ENCODE peak calls at places on chromosome X, in five cellular contexts. S, C, U, T and P are unnamed samples.

GRCh38 chrX:119756926-119757635 is 1.3 kb upstream of the SOWAHD start:
- DNase-seq in T (no peak), S (no peak), U (no peak), C (no peak), P (no peak)

GRCh38 chrX:18457000-18457399 is 31.6 kb downstream of the CDKL5 start:
- DNase-seq in T (no peak), S (no peak), U (no peak), C (no peak), P (no peak)

GRCh38 chrX:155334486-155335316 is at the start of gene CLIC2:
- DNase-seq in S (no peak), T (peak), U (no peak), C (peak), P (no peak)

GRCh38 chrX:53716328-53717088 is 30.0 kb upstream of the HUWE1 start:
- DNase-seq in S (no peak), U (peak), T (peak), C (no peak), P (peak)

GRCh38 chrX:130097507-130098201 is 12.6 kb downstream of the ELF4 start:
- DNase-seq in C (no peak), U (no peak), S (no peak), T (no peak), P (no peak)

GRCh38 chrX:153970398-153971123 is 1.1 kb downstream of the HCFC1 start:
- DNase-seq in S (peak), C (peak), U (no peak), T (peak), P (no peak)

GRCh38 chrX:9318213-9318612 is 146.6 kb upstream of the TBL1X start:
- DNase-seq in T (no peak), C (no peak), U (no peak), S (no peak), P (no peak)

GRCh38 chrX:117996918-117997480 is 119.6 kb downstream of the KLHL13 start:
- DNase-seq in C (peak), T (no peak), U (no peak), S (no peak), P (no peak)

GRCh38 chrX:13250831-13251612 is 68.8 kb downstream of the ATXN3L start:
- DNase-seq in C (peak), U (no peak), S (no peak), T (peak), P (no peak)

GRCh38 chrX:68833855-68834331 is 5.1 kb downstream of the EFNB1 start:
- DNase-seq in C (no peak), T (no peak), U (no peak), S (peak), P (no peak)

GRCh38 chrX:99798951-99799350 is 611.1 kb downstream of the PCDH19 start:
- DNase-seq in C (no peak), T (peak), S (no peak), U (no peak), P (no peak)

GRCh38 chrX:51825432-51825831 is 68.0 kb upstream of the MAGED1 start:
- DNase-seq in C (no peak), S (no peak), U (no peak), T (no peak), P (no peak)